ENCODE peak calls at places on chromosomes 16 and 17, in five cellular contexts. P, B, V, J and N are unnamed samples.
A peak's percentile ranks its signal among the peaks of the same experiment; 100 is the strongest.

GRCh38 chr17:35612924-35613521 is 25.9 kb downstream of the AP2B1 start:
- DNase-seq in P (peak; percentile 69), B (peak; percentile 48), V (no peak), J (peak; percentile 44), N (peak; percentile 34)

GRCh38 chr16:48459167-48459566 is 74.0 kb upstream of the SIAH1 start:
- DNase-seq in P (no peak), B (no peak), V (no peak), J (no peak), N (no peak)

GRCh38 chr17:54899201-54899600 is 1.5 kb upstream of the TOM1L1 start:
- DNase-seq in P (no peak), B (no peak), V (no peak), J (no peak), N (no peak)

GRCh38 chr17:4641297-4642195 is at the start of gene ALOX15:
- DNase-seq in P (no peak), B (no peak), V (no peak), J (no peak), N (no peak)

GRCh38 chr16:75458439-75458838 is 6.0 kb downstream of the TMEM170A start:
- DNase-seq in P (no peak), B (no peak), V (no peak), J (no peak), N (no peak)

GRCh38 chr17:31674305-31674704 is 184.7 kb downstream of the COPRS start:
- DNase-seq in P (peak; percentile 37), B (peak; percentile 34), V (no peak), J (no peak), N (no peak)

GRCh38 chr17:53919356-53919755 is 96.6 kb downstream of the KIF2B start:
- DNase-seq in P (no peak), B (no peak), V (no peak), J (no peak), N (no peak)

GRCh38 chr17:1108810-1109605 is 70.8 kb downstream of the ABR start:
- DNase-seq in P (peak; percentile 74), B (peak; percentile 38), V (no peak), J (peak; percentile 71), N (peak; percentile 30)

GRCh38 chr17:804541-805435 is 22.6 kb downstream of the MRM3 start:
- DNase-seq in P (no peak), B (no peak), V (no peak), J (no peak), N (no peak)

GRCh38 chr17:62678214-62678919 is 50.9 kb downstream of the MRC2 start:
- DNase-seq in P (no peak), B (no peak), V (no peak), J (no peak), N (no peak)

GRCh38 chr16:27436065-27436464 is 34.1 kb downstream of the IL21R start:
- DNase-seq in P (no peak), B (no peak), V (peak; percentile 42), J (no peak), N (no peak)

GRCh38 chr16:64711596-64711995 is 410.3 kb downstream of the CDH11 start:
- DNase-seq in P (no peak), B (no peak), V (no peak), J (no peak), N (no peak)

GRCh38 chr17:71846561-71846960 is 274.3 kb upstream of the SOX9 start:
- DNase-seq in P (no peak), B (no peak), V (no peak), J (no peak), N (no peak)

GRCh38 chr17:65123757-65124675 is 13.2 kb upstream of the RGS9 start:
- DNase-seq in P (peak; percentile 49), B (peak; percentile 96), V (no peak), J (no peak), N (no peak)

GRCh38 chr16:4591191-4591590 is 23.5 kb downstream of the UBALD1 start:
- DNase-seq in P (no peak), B (no peak), V (no peak), J (no peak), N (no peak)

GRCh38 chr16:7090628-7091115 is 242.0 kb upstream of the RBFOX1 start:
- DNase-seq in P (no peak), B (no peak), V (no peak), J (no peak), N (no peak)

GRCh38 chr16:7083086-7083485 is 249.6 kb upstream of the RBFOX1 start:
- DNase-seq in P (no peak), B (no peak), V (no peak), J (no peak), N (no peak)

GRCh38 chr16:7085776-7086175 is 246.9 kb upstream of the RBFOX1 start:
- DNase-seq in P (no peak), B (no peak), V (no peak), J (no peak), N (no peak)

GRCh38 chr16:7086842-7087616 is 245.6 kb upstream of the RBFOX1 start:
- DNase-seq in P (no peak), B (peak; percentile 1), V (peak; percentile 68), J (no peak), N (peak; percentile 2)
- TF ChIP-seq CTCF in P (no peak), B (peak; percentile 21), V (peak; percentile 75), J (no peak), N (no peak)

GRCh38 chr17:56367381-56367780 is 214.1 kb downstream of the ANKFN1 start:
- DNase-seq in P (no peak), B (no peak), V (no peak), J (no peak), N (no peak)
- TF ChIP-seq CTCF in P (no peak), B (no peak), V (no peak), J (no peak), N (no peak)

DNA sequence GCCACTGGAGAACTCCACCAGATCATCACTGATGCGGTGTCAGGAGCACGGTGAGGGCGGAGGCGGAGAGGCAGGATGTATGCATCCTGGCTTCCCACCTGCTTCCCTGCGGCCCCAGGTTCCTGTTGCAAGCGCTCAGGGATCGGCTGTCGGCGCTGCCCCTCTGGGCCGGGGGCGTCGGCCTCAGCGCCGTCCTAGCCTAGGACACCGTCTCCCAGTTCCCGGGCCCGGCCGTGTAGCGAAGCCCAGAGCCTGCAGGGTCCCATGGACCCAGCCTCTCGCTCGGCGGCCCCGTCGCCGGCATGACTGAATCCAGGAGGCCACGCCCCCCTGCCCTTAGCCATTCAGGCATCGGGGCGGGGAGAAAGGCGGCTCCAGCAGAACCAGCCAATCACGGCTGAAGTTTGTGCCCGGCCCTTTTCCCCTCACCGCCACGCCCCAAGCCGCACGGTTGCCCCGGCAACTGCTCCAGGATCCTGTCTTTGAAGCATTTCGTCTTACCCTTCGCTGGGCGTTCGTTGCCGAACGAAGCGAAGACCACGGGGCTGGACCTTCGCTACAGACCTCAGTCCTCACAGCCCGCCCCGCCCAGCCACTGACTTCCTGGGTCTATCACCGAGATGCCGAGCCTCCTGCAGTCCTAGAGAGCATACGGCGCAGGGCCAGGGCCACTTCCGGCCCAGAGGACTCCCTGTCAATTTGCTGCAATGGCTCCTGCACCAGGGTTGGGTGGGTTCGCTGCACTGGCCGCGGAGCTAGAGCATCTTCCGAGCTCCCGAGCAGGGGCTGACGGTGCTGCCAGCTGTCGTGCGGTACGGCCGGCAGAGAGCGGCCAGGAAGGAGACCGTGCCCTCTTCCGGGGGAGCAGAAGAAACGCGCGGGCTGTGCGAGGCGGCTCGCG is 10.6 kb upstream of the ZNF213 start:
- DNase-seq in P (peak; percentile 93), B (peak; percentile 88), V (peak; percentile 96), J (peak; percentile 98), N (peak; percentile 98)
- TF ChIP-seq CTCF in P (no peak), B (peak; percentile 8), V (peak; percentile 24), J (no peak), N (no peak)

GRCh38 chr17:82767041-82767754 is 15.3 kb downstream of the TBCD start:
- DNase-seq in P (peak; percentile 66), B (peak; percentile 55), V (no peak), J (peak; percentile 77), N (peak; percentile 74)
- TF ChIP-seq CTCF in P (peak; percentile 72), B (peak; percentile 80), V (peak; percentile 79), J (peak; percentile 46), N (peak; percentile 65)

GRCh38 chr17:81537856-81538555 is 9.8 kb downstream of the FSCN2 start:
- DNase-seq in P (no peak), B (no peak), V (no peak), J (no peak), N (no peak)
- TF ChIP-seq CTCF in P (no peak), B (no peak), V (peak; percentile 10), J (no peak), N (no peak)

DNA sequence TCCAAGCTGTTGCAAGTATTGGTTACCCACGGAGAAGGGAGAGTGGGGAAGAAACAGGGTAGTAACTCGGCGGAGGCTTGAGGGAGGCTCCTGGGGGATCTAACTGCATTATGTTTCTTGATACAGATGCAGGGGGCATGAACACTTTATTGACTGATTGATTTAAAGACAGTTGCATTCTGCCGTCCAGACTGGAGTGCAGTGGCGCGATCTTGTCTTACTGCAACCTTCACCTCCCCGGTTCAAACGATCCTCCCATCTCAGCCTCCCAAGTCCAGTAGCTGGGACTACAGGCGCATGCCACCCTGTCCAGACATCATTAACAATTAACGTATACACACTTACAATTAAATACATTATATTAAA is 15.1 kb upstream of the ERN2 start:
- DNase-seq in P (no peak), B (no peak), V (peak; percentile 11), J (no peak), N (no peak)
- TF ChIP-seq CTCF in P (no peak), B (no peak), V (peak; percentile 6), J (no peak), N (no peak)

GRCh38 chr16:58127033-58127556 is 2.1 kb downstream of the CFAP20 start:
- DNase-seq in P (peak; percentile 60), B (peak; percentile 47), V (no peak), J (no peak), N (no peak)
- TF ChIP-seq CTCF in P (peak; percentile 36), B (peak; percentile 38), V (peak; percentile 62), J (no peak), N (peak; percentile 50)

GRCh38 chr17:17924131-17924856 is 47.9 kb downstream of the TOM1L2 start:
- DNase-seq in P (no peak), B (no peak), V (no peak), J (no peak), N (no peak)

GRCh38 chr17:17926840-17927449 is 45.3 kb downstream of the TOM1L2 start:
- DNase-seq in P (no peak), B (no peak), V (no peak), J (no peak), N (no peak)

GRCh38 chr17:17922198-17922901 is 49.9 kb downstream of the TOM1L2 start:
- DNase-seq in P (peak; percentile 24), B (no peak), V (no peak), J (no peak), N (no peak)

GRCh38 chr17:17926036-17926435 is 46.2 kb downstream of the TOM1L2 start:
- DNase-seq in P (no peak), B (no peak), V (no peak), J (no peak), N (no peak)

GRCh38 chr17:17924857-17925250 is 47.3 kb downstream of the TOM1L2 start:
- DNase-seq in P (no peak), B (no peak), V (no peak), J (no peak), N (no peak)
- TF ChIP-seq CTCF in P (no peak), B (no peak), V (no peak), J (no peak), N (no peak)

GRCh38 chr16:3088925-3089716 is 10.0 kb downstream of the ZSCAN10 start:
- DNase-seq in P (no peak), B (no peak), V (no peak), J (no peak), N (no peak)
- TF ChIP-seq CTCF in P (no peak), B (no peak), V (no peak), J (no peak), N (no peak)